ENCODE peak calls at places on chromosomes 4 and X, in nine cellular contexts. D is OCI-LY7; G is keratinocyte; Y is kidney; J is IMR-90; F is CD8-positive, alpha-beta T cell; M is effector memory CD4-positive, alpha-beta T cell; A is Peyer's patch; K is sigmoid colon. L is an unnamed sample. For H3K4me1, the result is how much of the 10 kb centered on the place peaks cover.

GRCh38 chrX:11626351-11626750 is 39.4 kb downstream of the ARHGAP6 start:
- DNase-seq in D (no peak), G (no peak), Y (no peak), J (no peak), F (no peak), M (no peak), A (no peak), K (no peak), L (no peak)

GRCh38 chrX:70592091-70592490 is 147.5 kb downstream of the DLG3 start:
- DNase-seq in D (no peak), G (peak), Y (no peak), J (peak), F (no peak), M (no peak), A (no peak), K (no peak), L (no peak)

GRCh38 chrX:54560411-54560810 is 30.4 kb downstream of the GNL3L start:
- DNase-seq in D (no peak), G (no peak), Y (no peak), J (no peak), F (no peak), M (no peak), A (peak), K (no peak), L (no peak)

GRCh38 chr4:29588615-29589014 is 1131.6 kb upstream of the PCDH7 start:
- DNase-seq in D (no peak), G (no peak), Y (no peak), J (peak), F (no peak), M (no peak), A (no peak), K (no peak), L (no peak)

GRCh38 chrX:68536429-68536828 is 37.6 kb downstream of the YIPF6 start:
- DNase-seq in D (no peak), G (no peak), Y (no peak), J (no peak), F (no peak), M (no peak), A (no peak), K (no peak), L (no peak)

GRCh38 chr4:71360844-71361243 is 22.0 kb downstream of the SLC4A4 start:
- DNase-seq in D (no peak), G (no peak), Y (no peak), J (no peak), F (no peak), M (no peak), A (no peak), K (no peak), L (no peak)

GRCh38 chrX:9312922-9313867 is 151.7 kb upstream of the TBL1X start:
- DNase-seq in D (peak), G (no peak), Y (no peak), J (no peak), F (peak), M (peak), A (peak), K (no peak), L (peak)

GRCh38 chr4:6377626-6378492 is 94.6 kb downstream of the PPP2R2C start:
- DNase-seq in D (no peak), G (no peak), Y (peak), J (no peak), F (no peak), M (no peak), A (no peak), K (no peak), L (peak)

GRCh38 chr4:108917255-108917654 is 154.4 kb upstream of the ETNPPL start:
- DNase-seq in D (no peak), G (no peak), Y (no peak), J (no peak), F (no peak), M (no peak), A (no peak), K (no peak), L (no peak)

GRCh38 chr4:4687935-4688727 is 146.3 kb upstream of the STX18 start:
- DNase-seq in D (no peak), G (no peak), Y (no peak), J (no peak), F (no peak), M (no peak), A (no peak), K (no peak), L (no peak)

GRCh38 chr4:48333587-48333986 is 7.7 kb upstream of the SLAIN2 start:
- DNase-seq in D (no peak), G (no peak), Y (no peak), J (no peak), F (no peak), M (no peak), A (no peak), K (no peak), L (no peak)

GRCh38 chrX:133185119-133185518 is 33.0 kb downstream of the TFDP3 start:
- DNase-seq in D (no peak), G (no peak), Y (no peak), J (no peak), F (no peak), M (no peak), A (no peak), K (no peak), L (no peak)

GRCh38 chr4:38529189-38530115 is 134.5 kb upstream of the KLF3 start:
- DNase-seq in D (peak), G (no peak), Y (peak), J (no peak), F (peak), M (no peak), A (peak), K (no peak), L (no peak)

GRCh38 chr4:73679836-73680235 is 59.6 kb upstream of the RASSF6 start:
- DNase-seq in D (no peak), G (no peak), Y (no peak), J (peak), F (no peak), M (no peak), A (no peak), K (no peak), L (no peak)

GRCh38 chr4:177161781-177162180 is 147.9 kb upstream of the NEIL3 start:
- DNase-seq in D (no peak), G (no peak), Y (no peak), J (no peak), F (no peak), M (no peak), A (no peak), K (no peak), L (no peak)

GRCh38 chr4:177163532-177163931 is 146.1 kb upstream of the NEIL3 start:
- DNase-seq in D (no peak), G (no peak), Y (no peak), J (peak), F (no peak), M (no peak), A (no peak), K (no peak), L (no peak)

GRCh38 chr4:177155454-177155853 is 154.2 kb upstream of the NEIL3 start:
- DNase-seq in D (no peak), G (no peak), Y (no peak), J (no peak), F (no peak), M (no peak), A (no peak), K (no peak), L (no peak)

DNA sequence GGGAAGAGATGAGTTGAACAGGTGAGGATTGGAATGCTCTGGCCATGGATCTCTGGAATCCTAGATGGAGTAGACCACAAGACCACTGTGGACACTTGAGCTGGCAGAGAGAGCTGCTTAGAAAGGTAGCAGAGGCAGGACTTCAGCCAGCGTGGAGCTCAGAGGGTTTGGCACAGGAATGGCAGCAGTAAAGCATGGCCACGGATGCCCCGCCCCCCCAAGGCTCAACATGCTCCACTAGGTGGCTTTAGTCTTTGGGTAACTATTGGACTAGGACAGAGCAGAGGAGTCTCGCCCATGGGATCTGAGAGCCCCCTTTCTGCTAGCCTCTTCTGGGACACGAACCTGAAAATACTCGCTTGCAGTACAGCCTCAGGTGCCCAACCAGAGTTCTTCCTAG is 150.1 kb upstream of the NEIL3 start:
- DNase-seq in D (no peak), G (no peak), Y (no peak), J (no peak), F (no peak), M (no peak), A (no peak), K (no peak), L (no peak)
- H3K4me1 ChIP-seq in D (under half), G (under half), Y (under half), J (under half), F (under half), M (under half), A (under half), K (under half), L (under half)

DNA sequence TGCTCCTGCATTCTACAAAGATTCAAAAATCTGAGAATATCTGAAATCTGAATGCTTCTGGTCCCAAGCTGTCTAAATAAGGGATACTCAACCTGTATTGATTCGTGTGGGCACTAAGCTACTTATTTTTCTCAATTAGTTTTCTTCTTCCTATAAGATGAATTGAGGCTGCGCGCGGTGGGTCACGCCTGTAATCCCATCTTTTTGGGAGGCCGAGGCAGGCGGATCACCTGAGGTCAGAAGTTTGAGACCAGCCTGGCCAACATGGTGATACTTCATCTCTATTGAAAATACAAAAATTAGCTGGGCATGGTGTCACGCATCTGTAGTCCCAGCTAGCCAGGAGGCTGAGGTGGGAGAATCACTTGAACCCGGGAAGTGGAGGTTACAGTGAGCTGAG is 122.3 kb downstream of the PDLIM5 start:
- DNase-seq in D (no peak), G (no peak), Y (no peak), J (no peak), F (no peak), M (no peak), A (no peak), K (no peak), L (no peak)
- H3K4me1 ChIP-seq in D (under half), G (under half), Y (under half), J (under half), F (under half), M (under half), A (under half), K (under half), L (under half)

DNA sequence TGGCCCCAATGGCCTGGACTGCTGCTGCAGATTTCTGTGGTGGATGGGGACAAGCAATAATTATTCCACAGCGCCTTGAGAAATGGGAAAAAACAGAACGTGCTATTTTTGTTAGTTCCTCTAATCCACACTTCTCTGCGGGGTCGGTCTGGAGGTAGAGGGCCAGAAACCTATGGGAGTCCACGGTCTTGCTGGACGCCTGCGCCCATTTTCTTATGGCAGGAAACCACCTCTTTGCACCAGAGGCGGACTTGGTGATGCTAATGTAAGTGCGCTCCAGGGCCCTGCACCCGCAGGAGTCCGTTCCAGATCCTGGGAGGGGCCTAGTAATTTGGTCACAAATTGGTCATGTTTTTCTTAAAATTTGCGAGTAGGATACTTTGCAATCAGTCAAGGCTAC is 25.9 kb upstream of the CLDN24 start:
- DNase-seq in D (no peak), G (no peak), Y (no peak), J (no peak), F (no peak), M (no peak), A (no peak), K (no peak), L (no peak)
- H3K4me1 ChIP-seq in D (under half), G (under half), Y (under half), J (under half), F (under half), M (under half), A (under half), K (under half), L (under half)

DNA sequence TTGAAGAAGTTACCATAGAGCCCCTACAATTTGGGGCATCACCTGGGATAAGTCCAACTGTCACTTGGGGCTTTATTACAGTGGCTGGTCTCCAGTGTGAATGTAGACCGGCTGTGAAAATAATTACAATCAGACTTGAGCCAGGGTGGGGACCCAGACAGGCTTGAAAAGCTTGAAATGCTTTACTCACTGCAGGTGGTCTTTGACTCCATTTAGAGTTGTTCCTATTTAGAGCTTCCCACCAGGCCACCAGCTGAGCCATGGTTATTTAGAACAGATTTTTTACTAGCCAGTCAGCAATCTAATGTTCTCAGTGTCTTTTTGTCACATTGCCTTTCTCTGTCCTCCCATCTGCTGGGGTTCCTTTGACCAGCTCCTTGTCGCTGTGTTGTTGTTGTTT is 5.7 kb downstream of the ARHGAP10 start:
- DNase-seq in D (no peak), G (no peak), Y (no peak), J (no peak), F (no peak), M (no peak), A (no peak), K (no peak), L (no peak)
- H3K4me1 ChIP-seq in D (under half), G (under half), Y (under half), J (under half), F (under half), M (under half), A (under half), K (under half), L (under half)

GRCh38 chrX:129954804-129955203 is 27.6 kb upstream of the BCORL1 start:
- DNase-seq in D (no peak), G (no peak), Y (no peak), J (no peak), F (no peak), M (no peak), A (no peak), K (no peak), L (no peak)

GRCh38 chrX:129955682-129956081 is 26.8 kb upstream of the BCORL1 start:
- DNase-seq in D (no peak), G (no peak), Y (no peak), J (no peak), F (no peak), M (no peak), A (no peak), K (no peak), L (no peak)

GRCh38 chrX:129957241-129958099 is 25.0 kb upstream of the BCORL1 start:
- DNase-seq in D (peak), G (no peak), Y (peak), J (peak), F (no peak), M (no peak), A (peak), K (peak), L (peak)

GRCh38 chrX:129956765-129957164 is 25.7 kb upstream of the BCORL1 start:
- DNase-seq in D (no peak), G (no peak), Y (no peak), J (no peak), F (no peak), M (no peak), A (no peak), K (no peak), L (no peak)

DNA sequence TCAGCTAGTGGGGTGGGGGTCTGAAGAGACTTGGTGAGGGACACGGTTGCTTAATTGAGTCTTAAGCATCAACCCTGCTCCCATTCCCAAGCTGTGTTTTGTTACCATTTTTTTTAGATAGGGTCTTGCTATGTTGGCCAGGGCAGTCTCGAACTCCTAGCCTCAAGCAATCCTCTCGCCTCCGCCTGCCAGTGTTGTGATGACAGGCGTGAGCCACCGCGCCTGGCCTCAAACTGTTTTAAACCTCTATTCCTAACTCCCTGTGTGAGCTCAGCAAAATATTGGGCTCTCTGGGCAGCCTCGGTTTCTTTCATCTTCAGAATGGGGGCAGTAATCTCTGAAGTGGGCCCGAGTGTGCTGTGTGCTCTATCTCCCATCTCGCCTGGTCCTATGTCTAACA is 26.3 kb upstream of the BCORL1 start:
- DNase-seq in D (no peak), G (no peak), Y (no peak), J (no peak), F (no peak), M (no peak), A (no peak), K (no peak), L (no peak)
- H3K4me1 ChIP-seq in D (half or more), G (under half), Y (under half), J (under half), F (under half), M (under half), A (under half), K (under half), L (under half)

DNA sequence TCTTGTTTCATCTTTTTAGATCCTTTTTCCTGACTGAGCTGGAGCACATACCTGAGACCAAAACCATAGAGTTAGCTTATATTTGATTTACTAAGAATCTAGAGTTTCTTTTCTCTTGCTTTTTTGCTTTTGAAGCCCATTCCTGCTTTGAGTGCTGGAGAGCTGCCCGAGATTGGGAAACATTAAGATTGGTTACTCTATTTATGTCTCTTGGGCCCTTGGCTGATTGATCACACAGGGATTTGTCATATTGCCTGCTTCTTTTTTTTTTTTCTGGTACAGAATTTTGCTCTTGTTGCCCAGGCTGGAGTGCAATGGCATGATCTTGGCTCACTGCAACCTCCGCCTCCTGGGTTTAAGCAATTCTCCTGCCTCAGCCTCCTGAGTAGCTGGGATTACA is 73.9 kb downstream of the REPS2 start:
- DNase-seq in D (no peak), G (no peak), Y (no peak), J (no peak), F (no peak), M (no peak), A (no peak), K (no peak), L (no peak)
- H3K4me1 ChIP-seq in D (under half), G (under half), Y (under half), J (under half), F (under half), M (under half), A (under half), K (under half), L (under half)

L was measured in aorta.